ENCODE peak calls at places on chromosomes 7 and 10, in eight cellular contexts. K is dorsolateral prefrontal cortex; V is AG04450; X is cardiac muscle cell; P is OCI-LY7; C is effector memory CD4-positive, alpha-beta T cell; B is naive thymus-derived CD4-positive, alpha-beta T cell; Z is foreskin keratinocyte. T is an unnamed sample.

GRCh38 chr7:82805527-82805960 is 357.1 kb downstream of the PCLO start:
- DNase-seq in K (no peak), V (peak; percentile 68), X (no peak), P (no peak), C (no peak), B (no peak), Z (peak; percentile 85), T (peak; percentile 36)

GRCh38 chr10:114697061-114697598 is 39.1 kb upstream of the ABLIM1 start:
- DNase-seq in K (peak; percentile 46), V (no peak), X (no peak), P (no peak), C (no peak), B (no peak), Z (peak; percentile 74), T (no peak)

GRCh38 chr7:95867309-95867708 is 95.0 kb downstream of the DYNC1I1 start:
- DNase-seq in K (no peak), V (no peak), X (no peak), P (no peak), C (no peak), B (no peak), Z (no peak), T (no peak)

GRCh38 chr7:3493499-3493898 is 192.4 kb downstream of the SDK1 start:
- DNase-seq in K (no peak), V (peak; percentile 3), X (no peak), P (no peak), C (no peak), B (no peak), Z (peak; percentile 74), T (no peak)

GRCh38 chr10:132453470-132453861 is 56.5 kb downstream of the PWWP2B start:
- DNase-seq in K (no peak), V (no peak), X (no peak), P (no peak), C (no peak), B (no peak), Z (no peak), T (no peak)

GRCh38 chr10:87092861-87093460 is 1.7 kb downstream of the GLUD1 start:
- DNase-seq in K (no peak), V (no peak), X (peak; percentile 20), P (peak; percentile 54), C (peak; percentile 17), B (peak; percentile 47), Z (peak; percentile 20), T (no peak)

GRCh38 chr7:74288034-74288881 is 949 bp upstream of the CLIP2 start:
- DNase-seq in K (no peak), V (no peak), X (no peak), P (no peak), C (no peak), B (no peak), Z (no peak), T (no peak)

GRCh38 chr10:92692697-92693533 is 3.2 kb downstream of the HHEX start:
- DNase-seq in K (no peak), V (no peak), X (peak; percentile 8), P (no peak), C (no peak), B (no peak), Z (no peak), T (no peak)

GRCh38 chr7:18294408-18294807 is 201.1 kb upstream of the HDAC9 start:
- DNase-seq in K (no peak), V (no peak), X (no peak), P (no peak), C (no peak), B (no peak), Z (no peak), T (no peak)

GRCh38 chr10:18298256-18298655 is 158.0 kb downstream of the CACNB2 start:
- DNase-seq in K (no peak), V (no peak), X (no peak), P (no peak), C (no peak), B (no peak), Z (no peak), T (no peak)

GRCh38 chr7:139153832-139154231 is 44.3 kb upstream of the ZC3HAV1 start:
- DNase-seq in K (no peak), V (peak; percentile 1), X (no peak), P (no peak), C (no peak), B (no peak), Z (peak; percentile 57), T (peak; percentile 18)

GRCh38 chr10:77866598-77866997 is 60.0 kb downstream of the DLG5 start:
- DNase-seq in K (no peak), V (no peak), X (no peak), P (no peak), C (no peak), B (no peak), Z (no peak), T (no peak)

GRCh38 chr7:386385-386784 is 96.4 kb downstream of the FOXL3 start:
- DNase-seq in K (no peak), V (no peak), X (no peak), P (no peak), C (no peak), B (no peak), Z (no peak), T (no peak)

GRCh38 chr7:41459183-41459582 is 243.7 kb downstream of the INHBA start:
- DNase-seq in K (no peak), V (no peak), X (no peak), P (no peak), C (no peak), B (no peak), Z (no peak), T (no peak)

GRCh38 chr10:77501846-77502251 is 135.8 kb downstream of the KCNMA1 start:
- DNase-seq in K (no peak), V (no peak), X (no peak), P (no peak), C (no peak), B (no peak), Z (peak; percentile 39), T (no peak)

GRCh38 chr7:143222782-143223181 is 945 bp downstream of the TAS2R40 start:
- DNase-seq in K (no peak), V (no peak), X (no peak), P (no peak), C (no peak), B (no peak), Z (no peak), T (no peak)

GRCh38 chr10:50788951-50789904 is 49.5 kb downstream of the ASAH2B start:
- DNase-seq in K (no peak), V (peak; percentile 1), X (peak; percentile 18), P (peak; percentile 8), C (no peak), B (no peak), Z (peak; percentile 38), T (no peak)

GRCh38 chr7:44962483-44963251 is 16.1 kb downstream of the MYO1G start:
- DNase-seq in K (peak; percentile 59), V (no peak), X (peak; percentile 41), P (no peak), C (no peak), B (no peak), Z (peak; percentile 7), T (no peak)

GRCh38 chr7:134307320-134307719 is 9.4 kb downstream of the SLC35B4 start:
- DNase-seq in K (no peak), V (no peak), X (no peak), P (no peak), C (no peak), B (no peak), Z (no peak), T (no peak)

DNA sequence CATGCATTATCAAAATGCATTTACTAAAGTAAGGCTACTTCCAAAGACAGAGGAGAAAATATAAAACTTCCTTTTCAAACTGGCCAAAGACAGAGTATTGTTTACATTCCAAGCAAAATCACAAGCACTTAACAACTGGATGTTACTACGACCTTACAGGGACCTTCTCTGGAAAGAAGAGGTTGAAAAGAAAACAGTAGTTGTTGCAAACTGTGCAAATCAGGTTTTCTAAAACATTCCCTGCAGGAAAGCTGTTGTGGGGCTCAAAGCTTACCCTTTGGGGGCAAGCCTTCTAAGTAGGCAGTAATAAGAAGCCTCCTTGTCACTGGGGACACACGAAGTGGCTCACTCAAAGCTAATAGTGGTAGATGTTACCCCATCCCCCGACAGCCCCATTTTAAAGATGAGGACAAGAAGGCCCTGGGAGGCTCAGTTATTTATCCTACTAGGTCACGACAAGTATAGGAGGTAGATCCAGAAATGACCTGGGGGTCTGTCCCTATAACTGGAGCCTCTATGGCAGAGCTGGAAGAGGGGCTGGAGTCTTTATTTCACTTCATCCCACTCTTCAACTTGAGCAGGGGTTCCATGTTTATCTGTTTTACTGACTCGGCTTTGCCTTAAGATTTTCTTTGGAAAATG is 46.6 kb downstream of the ATXN7L1 start:
- DNase-seq in K (no peak), V (no peak), X (no peak), P (no peak), C (no peak), B (no peak), Z (no peak), T (no peak)
- H3K27ac ChIP-seq in K (no peak overlapping the region), V (peak overlapping the region; percentile 96), X (no peak overlapping the region), P (no peak overlapping the region), C (no peak overlapping the region), B (no peak overlapping the region), Z (peak overlapping the region; percentile 26), T (no peak overlapping the region)

GRCh38 chr7:91326516-91327209 is 62.4 kb downstream of the FZD1 start:
- DNase-seq in K (no peak), V (no peak), X (no peak), P (no peak), C (no peak), B (no peak), Z (no peak), T (no peak)
- H3K27ac ChIP-seq in K (no peak overlapping the region), V (no peak overlapping the region), X (no peak overlapping the region), P (no peak overlapping the region), C (no peak overlapping the region), B (no peak overlapping the region), Z (no peak overlapping the region), T (no peak overlapping the region)

DNA sequence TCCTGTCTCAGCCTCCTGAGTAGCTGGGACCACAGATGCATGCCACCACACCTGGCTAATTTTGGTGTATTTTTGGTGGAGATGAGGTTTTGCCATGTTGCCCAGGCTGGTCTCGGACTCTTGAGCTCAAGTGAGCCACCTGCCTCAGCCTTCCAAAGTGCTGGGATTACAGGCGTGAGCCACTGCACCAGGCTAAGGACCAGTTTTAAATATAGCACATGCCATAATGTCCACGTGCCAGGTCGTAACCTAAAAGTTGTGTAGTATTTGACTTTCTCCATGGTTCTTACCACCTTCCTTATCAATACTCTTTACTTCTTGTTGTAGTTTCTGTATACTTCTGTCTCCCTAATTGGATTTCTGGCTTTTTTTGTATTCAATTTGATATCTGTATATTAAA is 13.3 kb downstream of the ANKIB1 start:
- DNase-seq in K (no peak), V (no peak), X (no peak), P (no peak), C (no peak), B (no peak), Z (no peak), T (no peak)
- H3K27ac ChIP-seq in K (no peak overlapping the region), V (no peak overlapping the region), X (no peak overlapping the region), P (no peak overlapping the region), C (no peak overlapping the region), B (no peak overlapping the region), Z (peak overlapping the region; percentile 70), T (peak overlapping the region; percentile 92)

DNA sequence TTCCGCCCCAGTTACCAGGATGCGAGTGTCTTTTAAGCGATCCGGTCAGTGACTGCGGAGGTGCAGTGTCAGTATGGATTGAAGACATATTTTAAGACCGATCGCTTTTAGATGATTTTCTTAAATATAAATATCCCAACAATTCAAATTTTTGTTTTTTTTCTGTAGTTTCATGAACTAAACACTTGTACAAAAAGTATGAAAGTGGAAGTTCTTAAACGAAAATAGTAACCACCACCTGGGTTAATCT is 858 bp downstream of the COMMD3 start:
- DNase-seq in K (no peak), V (no peak), X (no peak), P (no peak), C (no peak), B (no peak), Z (no peak), T (no peak)
- H3K27ac ChIP-seq in K (peak overlapping the region; percentile 96), V (peak overlapping the region; percentile 89), X (no peak overlapping the region), P (peak overlapping the region; percentile 61), C (peak overlapping the region; percentile 73), B (peak overlapping the region; percentile 75), Z (peak overlapping the region; percentile 74), T (peak overlapping the region; percentile 83)

T was measured in epithelial cell of prostate.